ENCODE peak calls at places on chromosomes 12 and 14, in ten cellular contexts. One of them, this sample, is unnamed.

GRCh38 chr14:52391866-52392600 is 77.9 kb downstream of the PTGER2 start:
- DNase-seq in fibroblast of pulmonary artery: peak; percentile 58
- DNase-seq in astrocyte of the cerebellum: peak; percentile 75
- DNase-seq in left cardiac atrium: no peak
- DNase-seq in NCI-H1105: no peak
- DNase-seq in CMK: no peak
- DNase-seq in RWPE1: no peak
- DNase-seq in breast epithelium: no peak
- DNase-seq in NCI-H2081: no peak
- DNase-seq in hepatic stellate cell: no peak
- DNase-seq in this sample: no peak

GRCh38 chr12:78696267-78696666 is 168.3 kb upstream of the SYT1 start:
- DNase-seq in fibroblast of pulmonary artery: no peak
- DNase-seq in astrocyte of the cerebellum: no peak
- DNase-seq in left cardiac atrium: no peak
- DNase-seq in NCI-H1105: no peak
- DNase-seq in CMK: no peak
- DNase-seq in RWPE1: no peak
- DNase-seq in breast epithelium: no peak
- DNase-seq in NCI-H2081: no peak
- DNase-seq in hepatic stellate cell: no peak
- DNase-seq in this sample: no peak

GRCh38 chr12:55041651-55042050 is 21.9 kb downstream of the NEUROD4 start:
- DNase-seq in fibroblast of pulmonary artery: no peak
- DNase-seq in astrocyte of the cerebellum: no peak
- DNase-seq in left cardiac atrium: no peak
- DNase-seq in NCI-H1105: no peak
- DNase-seq in CMK: no peak
- DNase-seq in RWPE1: no peak
- DNase-seq in breast epithelium: no peak
- DNase-seq in NCI-H2081: no peak
- DNase-seq in hepatic stellate cell: no peak
- DNase-seq in this sample: no peak

GRCh38 chr12:132222096-132222807 is 78.0 kb downstream of the NOC4L start:
- DNase-seq in fibroblast of pulmonary artery: peak; percentile 52
- DNase-seq in astrocyte of the cerebellum: no peak
- DNase-seq in left cardiac atrium: no peak
- DNase-seq in NCI-H1105: peak; percentile 63
- DNase-seq in CMK: no peak
- DNase-seq in RWPE1: peak; percentile 23
- DNase-seq in breast epithelium: peak; percentile 22
- DNase-seq in NCI-H2081: peak; percentile 6
- DNase-seq in hepatic stellate cell: no peak
- DNase-seq in this sample: no peak

GRCh38 chr14:24150993-24151392 is 3.7 kb downstream of the RNF31 start:
- DNase-seq in fibroblast of pulmonary artery: no peak
- DNase-seq in astrocyte of the cerebellum: no peak
- DNase-seq in left cardiac atrium: no peak
- DNase-seq in NCI-H1105: no peak
- DNase-seq in CMK: no peak
- DNase-seq in RWPE1: no peak
- DNase-seq in breast epithelium: no peak
- DNase-seq in NCI-H2081: no peak
- DNase-seq in hepatic stellate cell: no peak
- DNase-seq in this sample: no peak

GRCh38 chr14:70771781-70772212 is 37.5 kb downstream of the MAP3K9 start:
- DNase-seq in fibroblast of pulmonary artery: no peak
- DNase-seq in astrocyte of the cerebellum: no peak
- DNase-seq in left cardiac atrium: no peak
- DNase-seq in NCI-H1105: no peak
- DNase-seq in CMK: no peak
- DNase-seq in RWPE1: no peak
- DNase-seq in breast epithelium: no peak
- DNase-seq in NCI-H2081: no peak
- DNase-seq in hepatic stellate cell: no peak
- DNase-seq in this sample: no peak

GRCh38 chr14:105168093-105168420 is 519 bp downstream of the JAG2 start:
- DNase-seq in fibroblast of pulmonary artery: no peak
- DNase-seq in astrocyte of the cerebellum: no peak
- DNase-seq in left cardiac atrium: no peak
- DNase-seq in NCI-H1105: no peak
- DNase-seq in CMK: no peak
- DNase-seq in RWPE1: no peak
- DNase-seq in breast epithelium: no peak
- DNase-seq in NCI-H2081: no peak
- DNase-seq in hepatic stellate cell: no peak
- DNase-seq in this sample: no peak

GRCh38 chr14:87152701-87153100 is 840.3 kb downstream of the GALC start:
- DNase-seq in fibroblast of pulmonary artery: no peak
- DNase-seq in astrocyte of the cerebellum: no peak
- DNase-seq in left cardiac atrium: no peak
- DNase-seq in NCI-H1105: no peak
- DNase-seq in CMK: no peak
- DNase-seq in RWPE1: no peak
- DNase-seq in breast epithelium: no peak
- DNase-seq in NCI-H2081: peak; percentile 21
- DNase-seq in hepatic stellate cell: no peak
- DNase-seq in this sample: no peak

GRCh38 chr12:47264951-47265350 is 185.2 kb upstream of the AMIGO2 start:
- DNase-seq in fibroblast of pulmonary artery: no peak
- DNase-seq in astrocyte of the cerebellum: no peak
- DNase-seq in left cardiac atrium: no peak
- DNase-seq in NCI-H1105: no peak
- DNase-seq in CMK: no peak
- DNase-seq in RWPE1: no peak
- DNase-seq in breast epithelium: no peak
- DNase-seq in NCI-H2081: no peak
- DNase-seq in hepatic stellate cell: no peak
- DNase-seq in this sample: no peak

GRCh38 chr12:57604454-57605307 is at the start of gene DTX3:
- DNase-seq in fibroblast of pulmonary artery: no peak
- DNase-seq in astrocyte of the cerebellum: no peak
- DNase-seq in left cardiac atrium: peak; percentile 64
- DNase-seq in NCI-H1105: peak; percentile 43
- DNase-seq in CMK: no peak
- DNase-seq in RWPE1: no peak
- DNase-seq in breast epithelium: no peak
- DNase-seq in NCI-H2081: peak; percentile 48
- DNase-seq in hepatic stellate cell: peak; percentile 57
- DNase-seq in this sample: no peak

GRCh38 chr14:103508930-103509329 is 13.7 kb downstream of the CKB start:
- DNase-seq in fibroblast of pulmonary artery: no peak
- DNase-seq in astrocyte of the cerebellum: no peak
- DNase-seq in left cardiac atrium: no peak
- DNase-seq in NCI-H1105: no peak
- DNase-seq in CMK: no peak
- DNase-seq in RWPE1: no peak
- DNase-seq in breast epithelium: no peak
- DNase-seq in NCI-H2081: no peak
- DNase-seq in hepatic stellate cell: peak; percentile 1
- DNase-seq in this sample: no peak

GRCh38 chr12:92753976-92754885 is 51.4 kb downstream of the PLEKHG7 start:
- DNase-seq in fibroblast of pulmonary artery: peak; percentile 55
- DNase-seq in astrocyte of the cerebellum: no peak
- DNase-seq in left cardiac atrium: no peak
- DNase-seq in NCI-H1105: no peak
- DNase-seq in CMK: no peak
- DNase-seq in RWPE1: no peak
- DNase-seq in breast epithelium: no peak
- DNase-seq in NCI-H2081: no peak
- DNase-seq in hepatic stellate cell: no peak
- DNase-seq in this sample: no peak

GRCh38 chr12:94676011-94676709 is 25.8 kb upstream of the TMCC3 start:
- DNase-seq in fibroblast of pulmonary artery: peak; percentile 42
- DNase-seq in astrocyte of the cerebellum: no peak
- DNase-seq in left cardiac atrium: peak; percentile 73
- DNase-seq in NCI-H1105: no peak
- DNase-seq in CMK: peak; percentile 59
- DNase-seq in RWPE1: no peak
- DNase-seq in breast epithelium: no peak
- DNase-seq in NCI-H2081: no peak
- DNase-seq in hepatic stellate cell: no peak
- DNase-seq in this sample: peak; percentile 77

GRCh38 chr12:118060301-118061010 is 523 bp downstream of the WSB2 start:
- DNase-seq in fibroblast of pulmonary artery: no peak
- DNase-seq in astrocyte of the cerebellum: no peak
- DNase-seq in left cardiac atrium: peak; percentile 62
- DNase-seq in NCI-H1105: no peak
- DNase-seq in CMK: no peak
- DNase-seq in RWPE1: peak; percentile 41
- DNase-seq in breast epithelium: peak; percentile 28
- DNase-seq in NCI-H2081: peak; percentile 15
- DNase-seq in hepatic stellate cell: peak; percentile 73
- DNase-seq in this sample: peak; percentile 71

GRCh38 chr14:89954045-89955021 is at the start of gene EFCAB11:
- DNase-seq in fibroblast of pulmonary artery: peak; percentile 99
- DNase-seq in astrocyte of the cerebellum: peak; percentile 99
- DNase-seq in left cardiac atrium: peak; percentile 97
- DNase-seq in NCI-H1105: peak; percentile 99
- DNase-seq in CMK: peak; percentile 88
- DNase-seq in RWPE1: peak; percentile 96
- DNase-seq in breast epithelium: peak; percentile 97
- DNase-seq in NCI-H2081: peak; percentile 100
- DNase-seq in hepatic stellate cell: peak; percentile 93
- DNase-seq in this sample: peak; percentile 98

GRCh38 chr12:79424109-79424721 is 266.5 kb downstream of the PAWR start:
- DNase-seq in fibroblast of pulmonary artery: peak; percentile 95
- DNase-seq in astrocyte of the cerebellum: peak; percentile 90
- DNase-seq in left cardiac atrium: no peak
- DNase-seq in NCI-H1105: no peak
- DNase-seq in CMK: no peak
- DNase-seq in RWPE1: peak; percentile 52
- DNase-seq in breast epithelium: no peak
- DNase-seq in NCI-H2081: peak; percentile 21
- DNase-seq in hepatic stellate cell: peak; percentile 26
- DNase-seq in this sample: no peak

GRCh38 chr12:46677749-46678148 is 148.0 kb downstream of the SLC38A4 start:
- DNase-seq in fibroblast of pulmonary artery: peak; percentile 73
- DNase-seq in astrocyte of the cerebellum: peak; percentile 23
- DNase-seq in left cardiac atrium: no peak
- DNase-seq in NCI-H1105: no peak
- DNase-seq in CMK: no peak
- DNase-seq in RWPE1: peak; percentile 52
- DNase-seq in breast epithelium: no peak
- DNase-seq in NCI-H2081: peak; percentile 4
- DNase-seq in hepatic stellate cell: no peak
- DNase-seq in this sample: no peak

GRCh38 chr14:68262567-68262966 is 443.0 kb downstream of the RAD51B start:
- DNase-seq in fibroblast of pulmonary artery: no peak
- DNase-seq in astrocyte of the cerebellum: no peak
- DNase-seq in left cardiac atrium: no peak
- DNase-seq in NCI-H1105: no peak
- DNase-seq in CMK: no peak
- DNase-seq in RWPE1: no peak
- DNase-seq in breast epithelium: no peak
- DNase-seq in NCI-H2081: no peak
- DNase-seq in hepatic stellate cell: no peak
- DNase-seq in this sample: no peak

GRCh38 chr12:44076892-44077291 is 241.0 kb downstream of the TMEM117 start:
- DNase-seq in fibroblast of pulmonary artery: no peak
- DNase-seq in astrocyte of the cerebellum: no peak
- DNase-seq in left cardiac atrium: no peak
- DNase-seq in NCI-H1105: no peak
- DNase-seq in CMK: no peak
- DNase-seq in RWPE1: no peak
- DNase-seq in breast epithelium: no peak
- DNase-seq in NCI-H2081: peak; percentile 19
- DNase-seq in hepatic stellate cell: no peak
- DNase-seq in this sample: no peak